ENCODE peak calls at places on chromosomes 13 and 19, in five cellular contexts. One of them, this sample, is unnamed.
A peak's percentile ranks its signal among the peaks of the same experiment; 100 is the strongest.

GRCh38 chr19:2678043-2678671 is 24.3 kb downstream of the GNG7 start:
- ATAC-seq in HCT116: no peak
- ATAC-seq in thoracic aorta: no peak
- ATAC-seq in activated CD8-positive, alpha-beta memory T cell treated with anti-CD3 and anti-CD28 coated beads, Interleukin-2, amount 10 ng/mL, durations not matched to agents 7 days and 5 days: no peak
- ATAC-seq in upper lobe of right lung: peak; percentile 86
- ATAC-seq in this sample: peak; percentile 59

GRCh38 chr13:94636942-94637578 is 35.4 kb downstream of the GPR180 start:
- ATAC-seq in thoracic aorta: no peak
- ATAC-seq in activated CD8-positive, alpha-beta memory T cell treated with anti-CD3 and anti-CD28 coated beads, Interleukin-2, amount 10 ng/mL, durations not matched to agents 7 days and 5 days: no peak
- ATAC-seq in HCT116: no peak
- ATAC-seq in upper lobe of right lung: no peak
- ATAC-seq in this sample: no peak

GRCh38 chr19:55956431-55956830 is 8.8 kb downstream of the NLRP8 start:
- ATAC-seq in thoracic aorta: no peak
- ATAC-seq in activated CD8-positive, alpha-beta memory T cell treated with anti-CD3 and anti-CD28 coated beads, Interleukin-2, amount 10 ng/mL, durations not matched to agents 7 days and 5 days: no peak
- ATAC-seq in upper lobe of right lung: no peak
- ATAC-seq in HCT116: no peak
- ATAC-seq in this sample: no peak

GRCh38 chr13:92769064-92769463 is 457.5 kb upstream of the GPC6 start:
- ATAC-seq in HCT116: no peak
- ATAC-seq in thoracic aorta: no peak
- ATAC-seq in activated CD8-positive, alpha-beta memory T cell treated with anti-CD3 and anti-CD28 coated beads, Interleukin-2, amount 10 ng/mL, durations not matched to agents 7 days and 5 days: no peak
- ATAC-seq in upper lobe of right lung: no peak
- ATAC-seq in this sample: no peak

GRCh38 chr19:41882568-41883462 is at the start of gene ARHGEF1:
- ATAC-seq in activated CD8-positive, alpha-beta memory T cell treated with anti-CD3 and anti-CD28 coated beads, Interleukin-2, amount 10 ng/mL, durations not matched to agents 7 days and 5 days: peak; percentile 2
- ATAC-seq in upper lobe of right lung: peak; percentile 56
- ATAC-seq in HCT116: peak; percentile 2
- ATAC-seq in thoracic aorta: no peak
- ATAC-seq in this sample: peak; percentile 6

GRCh38 chr19:46944123-46944718 is 75.4 kb upstream of the NPAS1 start:
- ATAC-seq in HCT116: no peak
- ATAC-seq in activated CD8-positive, alpha-beta memory T cell treated with anti-CD3 and anti-CD28 coated beads, Interleukin-2, amount 10 ng/mL, durations not matched to agents 7 days and 5 days: no peak
- ATAC-seq in thoracic aorta: no peak
- ATAC-seq in upper lobe of right lung: no peak
- ATAC-seq in this sample: no peak

GRCh38 chr13:100506600-100507422 is 81.8 kb downstream of the GGACT start:
- ATAC-seq in upper lobe of right lung: no peak
- ATAC-seq in activated CD8-positive, alpha-beta memory T cell treated with anti-CD3 and anti-CD28 coated beads, Interleukin-2, amount 10 ng/mL, durations not matched to agents 7 days and 5 days: peak; percentile 58
- ATAC-seq in HCT116: no peak
- ATAC-seq in thoracic aorta: no peak
- ATAC-seq in this sample: no peak

GRCh38 chr13:111165611-111166010 is 50.5 kb downstream of the ARHGEF7 start:
- ATAC-seq in upper lobe of right lung: no peak
- ATAC-seq in HCT116: no peak
- ATAC-seq in thoracic aorta: no peak
- ATAC-seq in activated CD8-positive, alpha-beta memory T cell treated with anti-CD3 and anti-CD28 coated beads, Interleukin-2, amount 10 ng/mL, durations not matched to agents 7 days and 5 days: no peak
- ATAC-seq in this sample: no peak

GRCh38 chr13:21518617-21519144 is 59.6 kb upstream of the ZDHHC20 start:
- ATAC-seq in HCT116: no peak
- ATAC-seq in activated CD8-positive, alpha-beta memory T cell treated with anti-CD3 and anti-CD28 coated beads, Interleukin-2, amount 10 ng/mL, durations not matched to agents 7 days and 5 days: no peak
- ATAC-seq in thoracic aorta: no peak
- ATAC-seq in upper lobe of right lung: peak; percentile 53
- ATAC-seq in this sample: no peak

GRCh38 chr13:99382428-99383133 is 75.4 kb upstream of the GPR183 start:
- ATAC-seq in upper lobe of right lung: peak; percentile 7
- ATAC-seq in HCT116: peak; percentile 41
- ATAC-seq in thoracic aorta: no peak
- ATAC-seq in activated CD8-positive, alpha-beta memory T cell treated with anti-CD3 and anti-CD28 coated beads, Interleukin-2, amount 10 ng/mL, durations not matched to agents 7 days and 5 days: peak; percentile 11
- ATAC-seq in this sample: peak; percentile 93

GRCh38 chr19:35287713-35288112 is 4.2 kb upstream of the MAG start:
- ATAC-seq in HCT116: no peak
- ATAC-seq in upper lobe of right lung: no peak
- ATAC-seq in thoracic aorta: no peak
- ATAC-seq in activated CD8-positive, alpha-beta memory T cell treated with anti-CD3 and anti-CD28 coated beads, Interleukin-2, amount 10 ng/mL, durations not matched to agents 7 days and 5 days: no peak
- ATAC-seq in this sample: no peak

This sample was measured in esophagus mucosa.